ENCODE peak calls at places on chromosomes 5 and 9, in five cellular contexts. X, U, M, A and Q are unnamed samples.

GRCh38 chr5:82601085-82601484 is 322.9 kb upstream of the RPS23 start:
- DNase-seq in U (no peak), A (no peak), X (no peak), M (peak), Q (no peak)

GRCh38 chr5:125896381-125896780 is 526.8 kb upstream of the GRAMD2B start:
- DNase-seq in M (no peak), X (no peak), U (no peak), A (no peak), Q (no peak)

GRCh38 chr9:121556580-121556979 is 56.9 kb upstream of the GGTA1 start:
- DNase-seq in M (no peak), U (no peak), A (no peak), X (peak), Q (no peak)

GRCh38 chr9:86075132-86075807 is 24.1 kb downstream of the GOLM1 start:
- DNase-seq in U (no peak), A (no peak), M (no peak), X (peak), Q (no peak)

GRCh38 chr5:132459031-132459982 is 31.3 kb downstream of the IRF1 start:
- DNase-seq in U (no peak), A (no peak), X (peak), M (peak), Q (no peak)

GRCh38 chr5:96408276-96408777 is 24.7 kb downstream of the PCSK1 start:
- DNase-seq in A (peak), U (no peak), X (peak), M (no peak), Q (no peak)

GRCh38 chr5:27571681-27572080 is 533.3 kb upstream of the CDH9 start:
- DNase-seq in A (no peak), X (no peak), M (no peak), U (no peak), Q (no peak)

GRCh38 chr5:94771742-94772141 is 153.3 kb downstream of the SLF1 start:
- DNase-seq in U (no peak), A (no peak), X (no peak), M (no peak), Q (no peak)

GRCh38 chr9:110192531-110193326 is 15.2 kb downstream of the C9orf152 start:
- DNase-seq in M (no peak), X (peak), A (peak), U (no peak), Q (no peak)

GRCh38 chr9:87428659-87429058 is 69.0 kb upstream of the DAPK1 start:
- DNase-seq in M (no peak), A (no peak), U (no peak), X (no peak), Q (no peak)

GRCh38 chr5:178461426-178461730 is 128.8 kb downstream of the COL23A1 start:
- DNase-seq in A (no peak), M (no peak), X (no peak), U (no peak), Q (no peak)

GRCh38 chr9:130467371-130467770 is 22.6 kb downstream of the ASS1 start:
- DNase-seq in U (no peak), A (no peak), M (no peak), X (no peak), Q (no peak)

GRCh38 chr9:130869250-130869649 is 27.4 kb downstream of the QRFP start:
- DNase-seq in U (no peak), A (peak), X (peak), M (peak), Q (no peak)

GRCh38 chr5:170747851-170748250 is 35.7 kb upstream of the GABRP start:
- DNase-seq in A (peak), M (no peak), X (peak), U (peak), Q (no peak)

GRCh38 chr9:72826954-72827953 is 125.6 kb downstream of the ALDH1A1 start:
- DNase-seq in M (no peak), X (no peak), U (no peak), A (no peak), Q (no peak)
- H3K27ac ChIP-seq in M (no peak), X (no peak), U (peak), A (no peak), Q (no peak)

GRCh38 chr5:78288246-78288645 is 6.3 kb downstream of the AP3B1 start:
- DNase-seq in U (no peak), M (no peak), X (no peak), A (no peak), Q (no peak)

GRCh38 chr5:78291687-78292086 is 2.8 kb downstream of the AP3B1 start:
- DNase-seq in U (no peak), M (no peak), X (no peak), A (no peak), Q (no peak)

GRCh38 chr5:78286288-78286687 is 8.2 kb downstream of the AP3B1 start:
- DNase-seq in A (no peak), X (no peak), M (no peak), U (no peak), Q (no peak)

GRCh38 chr5:78287169-78287568 is 7.3 kb downstream of the AP3B1 start:
- DNase-seq in M (no peak), A (no peak), X (no peak), U (no peak), Q (no peak)

DNA sequence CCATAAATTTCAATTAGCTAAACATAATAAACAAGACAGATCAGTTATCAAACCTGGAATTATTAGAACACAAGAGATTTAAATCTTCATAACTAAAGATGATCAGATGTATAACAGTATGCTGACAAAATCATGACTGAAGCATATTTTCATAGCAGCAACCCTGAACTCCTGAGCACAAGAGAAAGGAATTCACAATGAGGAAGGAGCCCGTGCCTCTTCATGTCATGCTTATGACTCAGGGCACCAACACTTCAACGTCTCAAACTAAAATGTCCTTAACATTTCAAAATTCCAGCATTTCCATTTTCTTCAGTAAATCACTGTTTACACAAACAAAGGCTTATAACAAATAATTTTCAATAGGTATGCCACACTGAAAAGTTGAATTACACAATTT is 6.7 kb downstream of the AP3B1 start:
- DNase-seq in X (peak), U (no peak), A (peak), M (no peak), Q (no peak)
- H3K27ac ChIP-seq in X (peak), U (no peak), A (no peak), M (no peak), Q (no peak)

DNA sequence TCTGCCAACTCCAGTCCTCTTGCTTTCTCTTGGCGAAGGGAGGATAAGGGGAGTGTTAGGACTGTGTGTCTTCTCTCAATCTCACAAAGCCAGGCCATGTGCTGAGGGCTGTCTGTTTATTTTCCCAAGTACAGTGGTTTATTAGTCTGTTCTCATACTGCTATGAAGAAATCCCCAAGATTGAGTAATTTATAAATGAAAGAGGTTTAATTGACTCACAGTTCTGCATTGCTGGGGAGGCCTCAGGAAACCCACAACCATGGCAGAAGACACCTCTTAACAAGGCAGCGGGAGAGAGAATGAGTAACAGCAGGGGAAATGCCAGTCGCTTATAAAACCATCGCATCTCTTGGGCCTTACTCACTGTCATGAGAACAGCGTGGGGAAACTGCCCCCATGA is 36.2 kb upstream of the CKS2 start:
- DNase-seq in X (peak), M (no peak), U (no peak), A (no peak), Q (no peak)
- H3K27ac ChIP-seq in X (peak), M (no peak), U (no peak), A (no peak), Q (no peak)

GRCh38 chr9:107999011-107999410 is 509.4 kb upstream of the KLF4 start:
- DNase-seq in X (no peak), M (no peak), U (no peak), A (no peak), Q (no peak)
- H3K27ac ChIP-seq in X (no peak), M (no peak), U (no peak), A (no peak), Q (no peak)

GRCh38 chr9:129136446-129137049 is 25.3 kb downstream of the PTPA start:
- DNase-seq in U (no peak), M (no peak), A (no peak), X (no peak), Q (no peak)
- H3K27ac ChIP-seq in U (peak), M (no peak), A (no peak), X (no peak), Q (no peak)

GRCh38 chr9:113522858-113523257 is 59.3 kb downstream of the RGS3 start:
- DNase-seq in U (no peak), A (no peak), M (no peak), X (no peak), Q (no peak)
- H3K27ac ChIP-seq in U (peak), A (peak), M (peak), X (no peak), Q (no peak)

DNA sequence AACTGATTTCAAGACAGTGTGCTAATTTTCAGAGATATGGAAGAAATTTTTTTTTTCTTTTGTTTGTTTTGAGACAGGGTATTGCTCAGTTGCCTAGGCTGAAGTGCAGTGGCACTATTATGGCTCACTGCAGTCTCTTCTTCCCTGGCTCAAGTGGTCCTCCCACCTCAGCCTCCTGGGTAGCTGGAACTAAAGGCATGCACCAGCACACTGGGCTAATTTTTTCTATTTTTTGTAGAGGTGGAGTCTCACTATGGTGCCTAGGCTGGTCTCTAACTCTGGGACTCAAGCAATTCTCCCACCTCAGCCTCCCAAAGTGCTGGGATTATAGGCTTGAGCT is 9.9 kb upstream of the TEX48 start:
- DNase-seq in M (no peak), X (no peak), A (no peak), U (no peak), Q (no peak)
- H3K27ac ChIP-seq in M (no peak), X (no peak), A (no peak), U (no peak), Q (no peak)

GRCh38 chr9:95382433-95382832 is 64.9 kb upstream of the FANCC start:
- DNase-seq in M (no peak), U (no peak), X (no peak), A (no peak), Q (no peak)
- H3K27ac ChIP-seq in M (no peak), U (no peak), X (no peak), A (no peak), Q (no peak)

GRCh38 chr5:92944337-92944736 is 636.7 kb downstream of the NR2F1-AS1 start:
- DNase-seq in M (no peak), A (no peak), X (no peak), U (no peak), Q (no peak)
- H3K27ac ChIP-seq in M (no peak), A (no peak), X (no peak), U (no peak), Q (no peak)

GRCh38 chr5:142674438-142675210 is 11.3 kb downstream of the FGF1 start:
- DNase-seq in X (peak), U (no peak), A (peak), M (no peak), Q (no peak)
- H3K27ac ChIP-seq in X (peak), U (peak), A (no peak), M (no peak), Q (peak)